ENCODE peak calls at places on chromosomes 13 and 19, in six cellular contexts. F is IMR-90, L is H9, D is H1, V is neuronal stem cell, Q is mesendoderm. B is an unnamed sample.

GRCh38 chr13:113785051-113786010 is 26.3 kb downstream of the TMEM255B start:
- DNase-seq in F (peak; percentile 74), L (no peak), D (no peak), V (no peak), Q (no peak), B (no peak)

GRCh38 chr13:46181799-46182490 is at the start of gene LCP1:
- DNase-seq in F (no peak), L (no peak), D (no peak), V (no peak), Q (peak; percentile 62), B (peak; percentile 41)

GRCh38 chr13:110552767-110553166 is 8.8 kb downstream of the RAB20 start:
- DNase-seq in F (no peak), L (no peak), D (no peak), V (no peak), Q (no peak), B (no peak)

GRCh38 chr19:31352782-31353651 is 3.8 kb upstream of the TSHZ3 start:
- DNase-seq in F (no peak), L (peak; percentile 56), D (peak; percentile 65), V (no peak), Q (peak; percentile 85), B (no peak)

GRCh38 chr13:42876270-42876714 is 94.9 kb downstream of the FAM216B start:
- DNase-seq in F (no peak), L (peak; percentile 51), D (no peak), V (no peak), Q (peak; percentile 76), B (no peak)

GRCh38 chr19:19213822-19214558 is 2.2 kb downstream of the NCAN start:
- DNase-seq in F (no peak), L (no peak), D (no peak), V (no peak), Q (no peak), B (no peak)

GRCh38 chr13:50684366-50684765 is 159.1 kb downstream of the DLEU7 start:
- DNase-seq in F (no peak), L (no peak), D (no peak), V (no peak), Q (no peak), B (no peak)

GRCh38 chr13:113397606-113398425 is 33.9 kb upstream of the GRTP1 start:
- DNase-seq in F (no peak), L (peak; percentile 25), D (no peak), V (no peak), Q (peak; percentile 43), B (no peak)

GRCh38 chr19:4914736-4915501 is 5.6 kb downstream of the UHRF1 start:
- DNase-seq in F (peak; percentile 69), L (no peak), D (no peak), V (no peak), Q (peak; percentile 40), B (peak; percentile 46)

DNA sequence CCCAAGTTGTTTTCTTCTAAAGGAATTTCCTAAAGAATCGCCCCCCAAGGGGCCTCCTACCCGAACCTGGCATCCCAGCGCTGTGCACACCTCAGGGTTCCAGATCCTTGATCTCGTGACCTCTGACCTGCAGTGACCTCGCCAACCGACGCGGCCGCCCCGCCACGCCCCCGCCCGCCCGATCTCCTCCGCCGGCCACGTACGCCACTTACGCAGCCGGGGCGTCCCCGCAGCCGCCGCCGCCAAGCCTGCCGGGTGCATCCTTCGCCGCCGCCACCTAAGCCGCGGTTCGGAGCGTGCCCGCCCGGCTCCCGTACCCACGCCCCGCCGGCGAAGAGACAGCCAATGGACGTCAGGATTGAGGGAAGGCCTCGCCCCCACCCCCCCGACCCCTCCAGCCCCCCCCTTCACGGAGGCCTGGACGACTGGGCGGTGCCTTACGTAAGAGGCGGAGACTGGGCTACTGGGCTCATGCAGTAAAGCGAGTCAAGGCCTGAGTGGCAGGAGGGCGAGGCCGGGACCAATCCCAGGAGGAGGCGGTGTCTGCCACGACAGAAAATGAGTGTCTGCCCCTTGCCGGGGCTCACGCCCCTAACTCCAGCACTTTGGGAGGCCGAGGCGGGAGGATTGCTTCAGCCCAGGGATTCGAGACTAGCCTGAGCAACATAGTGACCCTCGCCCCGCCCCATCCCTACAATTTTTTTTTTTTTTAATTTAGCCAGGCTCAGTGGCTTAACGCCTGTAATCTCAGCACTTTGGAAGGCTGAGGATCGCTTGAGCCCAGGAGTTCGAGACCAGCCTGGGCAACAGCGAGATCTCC is at the start of gene YIF1B:
- DNase-seq in F (peak; percentile 96), L (peak; percentile 99), D (peak; percentile 94), V (peak; percentile 95), Q (peak; percentile 99), B (peak; percentile 99)
- H3K18ac ChIP-seq in F (peak within 1 kb of the TSS; percentile 44), L (peak within 1 kb of the TSS; percentile 53), D (no peak within 1 kb of the TSS), V (peak within 1 kb of the TSS; percentile 77), Q (peak within 1 kb of the TSS; percentile 24), B (peak within 1 kb of the TSS; percentile 20)

DNA sequence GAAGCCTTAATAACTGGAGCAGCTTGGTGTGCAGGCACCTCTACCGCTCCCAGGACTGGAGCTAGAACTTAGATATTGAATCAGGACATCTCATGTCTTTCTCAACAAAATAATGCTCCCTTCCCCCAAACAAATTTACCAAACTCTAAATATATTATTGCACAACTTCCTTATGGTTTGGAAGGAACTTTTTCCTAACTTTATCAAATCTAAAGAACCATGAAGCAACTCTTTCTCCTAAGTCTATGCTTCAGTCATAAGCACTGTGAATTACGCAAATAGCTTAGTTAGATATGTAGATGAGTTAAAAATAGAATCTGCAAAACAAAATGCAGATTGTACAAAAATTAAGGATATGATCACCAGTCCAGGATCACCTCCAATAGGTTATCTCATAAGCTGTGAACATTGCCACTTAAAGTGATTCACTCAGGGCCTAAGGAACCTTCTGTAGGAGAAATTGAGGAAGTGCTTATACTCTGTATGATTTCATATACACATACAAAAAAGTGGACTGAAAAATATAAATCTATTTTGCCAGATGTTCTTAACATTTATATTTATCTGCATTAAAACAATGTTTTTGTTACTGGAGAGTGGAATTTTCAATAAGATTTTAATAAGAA is 20.4 kb upstream of the MAB21L1 start:
- DNase-seq in F (no peak), L (no peak), D (no peak), V (no peak), Q (no peak), B (no peak)
- H2AK5ac ChIP-seq in F (no peak overlapping the region), L (no peak overlapping the region), D (no peak overlapping the region), V (no peak overlapping the region), Q (no peak overlapping the region), B (no peak overlapping the region)

GRCh38 chr19:48362716-48363499 is 832 bp downstream of the TMEM143 start:
- DNase-seq in F (peak; percentile 91), L (peak; percentile 98), D (peak; percentile 94), V (peak; percentile 90), Q (peak; percentile 98), B (peak; percentile 97)

GRCh38 chr19:48365602-48366001 is 1.4 kb downstream of the SYNGR4 start:
- DNase-seq in F (no peak), L (no peak), D (no peak), V (no peak), Q (no peak), B (no peak)

GRCh38 chr19:48364564-48365363 is 597 bp downstream of the SYNGR4 start:
- DNase-seq in F (no peak), L (no peak), D (no peak), V (no peak), Q (no peak), B (no peak)

GRCh38 chr19:48363500-48363809 is 285 bp downstream of the TMEM143 start:
- DNase-seq in F (no peak), L (no peak), D (no peak), V (no peak), Q (no peak), B (peak; percentile 54)

DNA sequence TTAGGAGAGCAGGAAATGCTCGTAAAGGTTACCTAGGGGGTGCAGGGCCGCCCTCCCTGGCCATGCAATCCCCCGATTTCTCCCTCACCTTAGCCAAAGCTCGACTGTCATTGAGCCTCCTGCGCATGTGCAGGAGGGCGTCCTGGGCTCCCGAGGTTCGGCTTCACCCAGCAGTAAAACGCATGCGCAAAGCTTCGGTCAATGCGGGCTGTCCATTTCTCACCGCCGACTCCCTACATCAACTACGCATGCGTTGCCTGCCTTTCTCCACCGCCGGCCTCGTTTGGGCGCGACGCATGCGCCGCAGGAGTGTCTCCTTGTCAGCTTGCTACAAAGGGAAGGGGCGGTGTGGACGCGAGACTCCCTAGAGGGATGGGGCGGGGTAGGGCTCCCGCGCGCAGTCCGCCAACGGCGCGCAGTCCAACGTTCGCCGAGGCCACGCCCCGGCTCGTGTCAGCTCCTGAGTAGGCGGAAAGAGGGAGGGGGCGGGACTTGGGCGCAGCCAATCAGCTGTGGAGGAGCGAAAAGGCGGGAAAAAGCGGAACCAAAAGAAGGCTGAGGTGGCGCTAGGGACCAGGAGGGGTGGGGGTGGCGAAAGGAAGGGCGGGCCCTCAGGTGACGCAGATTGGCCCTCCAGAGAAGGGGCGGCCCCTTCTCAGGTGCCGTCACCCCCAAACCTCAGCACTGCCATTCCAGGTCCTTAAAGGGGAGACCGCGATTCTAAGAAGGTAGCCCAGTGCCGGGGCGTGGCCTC is at the start of the genes SYNGR4 and TMEM143:
- DNase-seq in F (peak; percentile 99), L (peak; percentile 99), D (peak; percentile 96), V (peak; percentile 100), Q (peak; percentile 100), B (peak; percentile 100)
- H3K18ac ChIP-seq in F (peak within 1 kb of the TSS; percentile 8), L (peak within 1 kb of the TSS; percentile 65), D (peak within 1 kb of the TSS; percentile 96), V (peak within 1 kb of the TSS; percentile 94), Q (peak within 1 kb of the TSS; percentile 15), B (peak within 1 kb of the TSS; percentile 43)

DNA sequence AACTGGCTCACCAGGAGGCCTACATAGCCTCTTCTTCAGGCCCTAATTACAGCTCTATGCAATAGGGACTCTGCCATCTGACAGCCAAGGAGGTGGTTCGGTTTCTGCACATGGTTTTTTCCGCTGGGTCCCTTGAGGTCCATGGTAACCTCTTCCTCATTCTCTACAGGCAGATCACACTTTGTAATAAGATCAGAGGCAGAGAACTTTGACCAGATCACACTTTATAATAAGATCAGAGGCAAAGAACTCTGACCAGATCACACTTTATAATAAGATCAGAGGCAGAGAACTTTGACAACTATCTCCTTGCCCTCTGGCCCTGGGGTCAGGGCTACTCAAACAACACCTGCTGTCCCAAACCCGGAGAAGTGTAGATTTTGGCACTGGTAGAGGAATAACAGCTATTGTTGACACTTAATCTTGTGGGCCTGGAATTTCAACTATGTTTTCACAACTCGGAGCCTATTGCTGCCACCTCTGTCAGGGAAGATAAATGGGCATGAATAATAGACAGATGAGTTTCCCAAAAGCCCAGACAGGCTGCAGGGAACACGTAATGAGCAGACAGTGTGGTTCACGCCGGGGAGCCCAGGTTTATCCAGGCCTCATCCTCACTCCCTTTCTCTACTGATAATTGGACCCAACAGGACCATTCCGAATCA is 246.1 kb downstream of the UQCRFS1 start:
- DNase-seq in F (no peak), L (no peak), D (no peak), V (no peak), Q (no peak), B (no peak)
- H2AK5ac ChIP-seq in F (no peak overlapping the region), L (no peak overlapping the region), D (no peak overlapping the region), V (no peak overlapping the region), Q (no peak overlapping the region), B (no peak overlapping the region)

DNA sequence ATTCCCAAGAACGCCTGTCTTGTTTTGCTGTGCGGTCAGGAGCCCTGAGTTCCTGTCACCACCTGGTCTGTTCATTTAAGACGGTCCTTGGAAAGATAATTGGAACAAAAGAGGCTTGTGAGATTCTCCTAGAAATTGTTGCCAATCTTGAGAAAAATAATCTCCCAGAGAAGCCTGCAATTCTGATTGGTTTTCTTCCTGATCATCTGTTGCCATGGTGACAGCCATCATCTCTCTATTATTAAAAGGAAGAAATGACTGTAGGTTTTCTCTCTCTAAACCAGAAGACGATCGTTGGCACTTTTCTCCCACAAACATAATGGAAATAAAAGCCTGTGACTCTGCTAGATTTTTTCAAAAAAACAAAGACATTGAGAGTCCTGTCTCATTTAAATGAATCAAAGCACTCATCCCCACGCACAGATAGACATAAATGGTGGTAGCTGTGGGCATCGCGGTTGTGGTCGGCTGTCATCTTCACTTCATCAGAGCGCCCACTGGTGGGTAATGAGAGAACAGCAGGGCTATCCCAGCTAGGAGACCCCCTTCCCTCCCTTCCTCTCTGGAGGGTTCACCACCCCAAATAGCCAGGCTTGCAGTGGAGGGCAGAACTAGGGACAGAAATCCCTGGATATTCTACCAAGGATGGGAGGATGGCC is 21.7 kb upstream of the CALM3 start:
- DNase-seq in F (no peak), L (peak; percentile 54), D (peak; percentile 82), V (peak; percentile 14), Q (peak; percentile 59), B (no peak)
- H3K18ac ChIP-seq in F (no peak overlapping the region), L (no peak overlapping the region), D (no peak overlapping the region), V (no peak overlapping the region), Q (no peak overlapping the region), B (no peak overlapping the region)

GRCh38 chr13:93199856-93200255 is 26.8 kb upstream of the GPC6 start:
- DNase-seq in F (no peak), L (no peak), D (no peak), V (no peak), Q (no peak), B (no peak)
- H2AK5ac ChIP-seq in F (no peak overlapping the region), L (no peak overlapping the region), D (no peak overlapping the region), V (no peak overlapping the region), Q (no peak overlapping the region), B (no peak overlapping the region)